ENCODE peak calls at places on chromosomes 3 and 15, in seven cellular contexts. V is HFFc6, S is right atrium auricular region, D is RWPE2, O is RWPE1, K is left lung, N is fibroblast of lung. X is an unnamed sample.

GRCh38 chr15:31486506-31486905 is 159.9 kb downstream of the KLF13 start:
- DNase-seq in O (no peak), N (no peak), S (peak; percentile 56), K (no peak), V (no peak), D (peak; percentile 53), X (no peak)

GRCh38 chr3:143224731-143225130 is 105.2 kb downstream of the CHST2 start:
- DNase-seq in D (no peak), N (no peak), S (no peak), V (no peak), O (no peak), K (no peak), X (no peak)

GRCh38 chr3:63442918-63443317 is 164.8 kb downstream of the SYNPR start:
- DNase-seq in O (no peak), V (no peak), K (no peak), S (no peak), D (no peak), N (no peak), X (no peak)

GRCh38 chr3:133464573-133464972 is 64.7 kb downstream of the BFSP2 start:
- DNase-seq in V (peak; percentile 29), K (no peak), S (no peak), N (peak; percentile 55), O (peak; percentile 41), D (no peak), X (no peak)

GRCh38 chr3:141477224-141477623 is 9.6 kb upstream of the RASA2 start:
- DNase-seq in S (no peak), V (peak; percentile 90), D (peak; percentile 78), O (peak; percentile 79), N (peak; percentile 93), K (peak; percentile 56), X (no peak)

GRCh38 chr15:93232840-93233239 is 143.8 kb upstream of the RGMA start:
- DNase-seq in N (no peak), S (no peak), D (no peak), K (no peak), V (no peak), O (no peak), X (no peak)

GRCh38 chr15:46786886-46787285 is 930.4 kb upstream of the SEMA6D start:
- DNase-seq in N (no peak), S (no peak), K (no peak), O (no peak), V (no peak), D (no peak), X (no peak)

GRCh38 chr3:17232442-17232841 is 347.7 kb downstream of the PLCL2 start:
- DNase-seq in O (no peak), V (no peak), K (no peak), S (no peak), N (no peak), D (no peak), X (no peak)

GRCh38 chr3:33513262-33513863 is 73.2 kb upstream of the UBP1 start:
- DNase-seq in V (no peak), S (no peak), N (no peak), K (no peak), O (no peak), D (no peak), X (no peak)

GRCh38 chr15:97989330-97989729 is 28.8 kb downstream of the ARRDC4 start:
- DNase-seq in K (no peak), V (no peak), O (no peak), D (no peak), S (no peak), N (no peak), X (no peak)

GRCh38 chr3:184145881-184146280 is 9.3 kb upstream of the DVL3 start:
- DNase-seq in D (no peak), S (no peak), N (no peak), O (no peak), V (no peak), K (no peak), X (no peak)

GRCh38 chr3:184144505-184144904 is 9.3 kb downstream of the EIF2B5 start:
- DNase-seq in O (no peak), N (no peak), V (no peak), K (no peak), S (no peak), D (no peak), X (no peak)

GRCh38 chr3:184142199-184142598 is 7.0 kb downstream of the EIF2B5 start:
- DNase-seq in D (no peak), V (no peak), K (no peak), N (no peak), S (no peak), O (no peak), X (no peak)

GRCh38 chr3:184143327-184143726 is 8.2 kb downstream of the EIF2B5 start:
- DNase-seq in D (no peak), V (no peak), O (no peak), N (no peak), S (no peak), K (no peak), X (no peak)

GRCh38 chr3:184145120-184145524 is 10.0 kb downstream of the EIF2B5 start:
- DNase-seq in N (peak; percentile 58), K (no peak), S (no peak), D (no peak), O (peak; percentile 82), V (peak; percentile 38), X (no peak)
- TF ChIP-seq CTCF in N (peak; percentile 44), K (peak; percentile 24), S (no peak), D (peak; percentile 71), O (peak; percentile 54), V (peak; percentile 75), X (no peak)

DNA sequence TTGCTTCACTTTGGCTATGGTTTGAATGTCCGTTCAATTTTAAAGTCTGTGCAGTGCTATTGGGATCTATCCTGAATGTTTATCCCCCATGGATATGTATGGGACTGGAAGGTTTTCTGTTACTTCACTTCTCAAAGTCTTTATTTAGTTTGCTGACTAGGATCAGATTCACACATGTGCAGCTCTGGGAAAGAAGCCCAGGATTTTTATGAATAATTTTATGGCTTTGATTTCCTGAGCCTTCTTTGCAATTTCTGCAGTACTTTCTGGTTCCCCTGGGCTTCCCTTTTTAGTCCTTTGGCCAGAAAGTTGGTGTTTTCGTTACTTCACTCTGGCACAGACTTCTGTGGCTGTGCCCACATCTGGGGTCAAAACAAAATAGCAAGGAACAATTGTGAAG is 721.0 kb downstream of the OTOL1 start:
- DNase-seq in O (no peak), S (no peak), N (no peak), D (no peak), V (peak; percentile 24), K (no peak), X (no peak)
- TF ChIP-seq CTCF in O (no peak), S (no peak), N (no peak), D (no peak), V (no peak), K (no peak), X (no peak)

DNA sequence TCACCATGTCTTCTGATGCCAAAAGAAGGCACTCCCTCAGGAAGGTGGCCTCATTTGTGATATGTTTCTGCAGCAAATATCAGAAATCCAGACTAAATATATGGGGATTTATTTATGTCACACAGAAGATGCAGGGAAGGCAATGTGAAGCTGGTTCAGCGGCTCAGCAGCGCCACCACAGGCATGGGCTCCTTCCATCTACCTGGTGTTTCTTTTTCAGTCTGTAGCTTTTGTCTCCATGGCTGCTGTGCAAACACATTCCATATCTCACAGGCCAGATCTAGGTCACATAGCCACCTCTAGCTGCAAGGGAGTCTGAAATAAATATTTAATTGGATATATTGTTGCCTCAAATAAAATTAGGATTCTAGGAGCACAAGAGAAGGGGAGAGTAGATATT is 502.1 kb upstream of the IL12A start:
- DNase-seq in V (peak; percentile 32), N (no peak), K (no peak), D (no peak), O (no peak), S (no peak), X (no peak)
- TF ChIP-seq CTCF in V (peak; percentile 63), N (peak; percentile 19), K (no peak), D (no peak), O (no peak), S (no peak), X (peak; percentile 37)

DNA sequence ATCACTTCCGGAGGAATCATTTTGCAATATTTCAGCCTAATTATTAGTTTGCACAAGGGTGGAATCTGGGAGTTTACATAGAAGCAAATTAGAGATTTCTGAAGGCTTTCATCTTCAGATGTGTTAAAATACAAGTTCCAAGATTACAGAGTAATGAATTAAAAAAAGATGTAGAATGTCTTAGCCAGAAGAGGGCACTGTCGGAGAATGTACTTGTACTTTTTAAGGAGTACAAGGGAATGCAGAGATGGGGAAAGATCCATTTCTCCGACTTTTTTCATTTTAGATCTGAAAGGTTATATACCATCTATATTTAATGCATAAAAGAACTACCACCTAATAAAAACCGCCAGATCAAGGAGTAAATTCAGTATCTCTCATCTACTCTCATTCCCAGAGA is 43.1 kb upstream of the WDR5B start:
- DNase-seq in V (peak; percentile 63), K (no peak), N (peak; percentile 48), D (no peak), O (peak; percentile 23), S (no peak), X (no peak)
- TF ChIP-seq CTCF in V (peak; percentile 80), K (no peak), N (peak; percentile 45), D (peak; percentile 77), O (peak; percentile 63), S (no peak), X (peak; percentile 37)

GRCh38 chr3:153835540-153835939 is 285.6 kb upstream of the ARHGEF26 start:
- DNase-seq in O (no peak), S (no peak), N (no peak), V (no peak), D (no peak), K (no peak), X (peak; percentile 9)
- TF ChIP-seq CTCF in O (no peak), S (no peak), N (no peak), V (no peak), D (no peak), K (no peak), X (no peak)

GRCh38 chr3:56339244-56339643 is 129.0 kb downstream of the ERC2 start:
- DNase-seq in D (no peak), K (peak; percentile 34), N (no peak), O (no peak), V (no peak), S (no peak), X (no peak)

GRCh38 chr3:56336023-56336422 is 132.2 kb downstream of the ERC2 start:
- DNase-seq in K (no peak), N (no peak), D (no peak), V (no peak), O (no peak), S (no peak), X (no peak)

GRCh38 chr3:56342475-56342874 is 125.8 kb downstream of the ERC2 start:
- DNase-seq in S (no peak), N (no peak), K (no peak), O (no peak), V (no peak), D (no peak), X (no peak)

GRCh38 chr3:56339671-56340070 is 128.6 kb downstream of the ERC2 start:
- DNase-seq in S (no peak), K (no peak), N (no peak), D (no peak), V (no peak), O (no peak), X (no peak)
- TF ChIP-seq CTCF in S (no peak), K (no peak), N (no peak), D (no peak), V (no peak), O (no peak), X (no peak)